ENCODE peak calls at places on chromosomes 4 and X, in ten cellular contexts. F is ascending aorta; A is CD8-positive, alpha-beta memory T cell; X is fibroblast of lung; E is heart right ventricle; R is endothelial cell of umbilical vein; T is testis; O is transverse colon; B is vagina; U is neural progenitor cell. M is an unnamed sample.

GRCh38 chr4:31185014-31185585 is 464.9 kb downstream of the PCDH7 start:
- DNase-seq in O (no peak), X (no peak), T (no peak), E (no peak), F (no peak), U (no peak), A (no peak), B (no peak), R (no peak), M (no peak)

GRCh38 chr4:189785257-189785656 is 155.4 kb upstream of the FRG1 start:
- DNase-seq in T (no peak), R (no peak), B (no peak), X (no peak), F (no peak), A (no peak), O (no peak), E (no peak), U (peak), M (no peak)

GRCh38 chr4:148225639-148226038 is 216.6 kb downstream of the NR3C2 start:
- DNase-seq in T (no peak), U (no peak), F (no peak), O (no peak), X (peak), B (no peak), E (no peak), R (peak), A (no peak), M (no peak)

GRCh38 chr4:85968945-85969830 is 390.7 kb downstream of the MAPK10 start:
- DNase-seq in E (no peak), U (peak), T (no peak), X (peak), B (no peak), O (no peak), R (peak), A (no peak), F (no peak), M (peak)

GRCh38 chrX:56366901-56367300 is 134.7 kb downstream of the KLF8 start:
- DNase-seq in U (no peak), F (no peak), T (no peak), R (no peak), E (no peak), O (peak), A (no peak), X (no peak), B (no peak), M (no peak)

GRCh38 chrX:46404774-46405173 is 140.4 kb downstream of the ZNF674 start:
- DNase-seq in B (no peak), U (no peak), E (no peak), X (no peak), F (no peak), R (no peak), A (no peak), T (no peak), O (no peak), M (no peak)

GRCh38 chr4:151862766-151863165 is 102.0 kb upstream of the GATB start:
- DNase-seq in B (no peak), U (no peak), T (no peak), E (no peak), O (no peak), R (no peak), F (no peak), X (peak), A (no peak), M (no peak)

GRCh38 chr4:82899339-82899738 is 1.2 kb upstream of the THAP9 start:
- DNase-seq in O (no peak), B (no peak), F (no peak), E (no peak), A (no peak), U (no peak), R (peak), T (no peak), X (no peak), M (no peak)

GRCh38 chr4:173507471-173508385 is 22.3 kb downstream of the HAND2 start:
- DNase-seq in F (no peak), O (no peak), U (peak), A (no peak), X (no peak), B (peak), R (no peak), E (no peak), T (no peak), M (no peak)

GRCh38 chr4:100790838-100791615 is 273.2 kb upstream of the EMCN start:
- DNase-seq in T (no peak), B (no peak), A (no peak), X (no peak), U (no peak), E (no peak), R (no peak), O (no peak), F (no peak), M (no peak)

GRCh38 chr4:123783091-123783765 is 386.6 kb downstream of the SPRY1 start:
- DNase-seq in R (no peak), B (no peak), X (peak), O (no peak), E (no peak), T (peak), A (no peak), F (no peak), U (no peak), M (no peak)

GRCh38 chr4:165402375-165402774 is 23.6 kb downstream of the CPE start:
- DNase-seq in E (no peak), X (no peak), O (no peak), F (no peak), B (no peak), T (no peak), A (no peak), R (no peak), U (no peak), M (no peak)

GRCh38 chr4:140947507-140947906 is 185.8 kb downstream of the RNF150 start:
- DNase-seq in A (no peak), E (no peak), X (no peak), U (no peak), T (no peak), F (no peak), O (peak), B (no peak), R (peak), M (no peak)

DNA sequence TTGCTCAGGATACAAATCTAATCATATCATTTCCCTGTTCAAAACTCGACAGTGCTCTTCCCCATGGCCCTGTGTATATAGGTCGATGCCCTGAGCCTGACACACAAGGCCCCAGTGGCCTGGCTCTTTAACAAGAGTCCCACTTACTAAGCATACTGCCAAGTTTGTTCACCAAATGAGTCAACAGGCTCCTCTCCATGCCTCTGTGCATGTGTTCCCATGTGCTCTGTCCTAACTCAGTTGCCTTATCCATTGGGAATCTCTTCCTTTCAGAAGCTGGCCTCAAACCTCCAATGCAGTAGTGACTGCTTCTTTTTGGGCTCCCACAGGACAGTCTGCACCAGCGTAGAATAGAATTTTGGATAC is 18.9 kb upstream of the CXCR3 start:
- DNase-seq in B (no peak), U (no peak), R (no peak), X (peak), O (no peak), F (no peak), A (no peak), E (no peak), T (no peak), M (no peak)
- H3K27ac ChIP-seq in B (no peak), U (no peak), R (peak), X (no peak), O (peak), F (no peak), A (no peak), E (no peak), T (no peak), M (no peak)

DNA sequence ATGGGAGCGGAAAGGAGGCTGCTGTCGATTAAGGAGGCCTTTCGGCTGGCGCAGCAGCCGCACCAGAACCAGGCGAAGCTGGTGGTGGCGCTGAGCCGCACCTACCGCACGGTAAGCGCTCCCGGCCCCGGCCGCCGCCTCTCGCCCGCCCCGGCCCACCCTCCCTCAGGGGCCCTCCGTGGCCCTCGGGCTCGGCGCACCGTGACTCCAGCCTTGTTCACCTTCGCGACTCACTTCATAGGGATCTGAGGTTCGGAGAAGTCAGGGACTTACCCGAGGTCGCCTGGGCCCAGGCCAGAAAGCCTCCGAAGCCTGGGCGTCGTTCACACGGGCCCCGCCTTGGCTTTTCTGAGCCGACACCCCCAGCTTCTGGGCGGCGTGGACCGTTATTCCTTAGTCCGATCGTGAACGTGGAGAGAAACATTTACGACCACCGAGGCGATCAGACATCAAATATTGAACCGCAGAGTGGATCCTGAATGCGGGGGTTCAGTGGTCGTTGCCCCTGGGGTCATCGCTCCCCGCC is 362 bp downstream of the NCAPG start:
- DNase-seq in F (peak), E (peak), T (peak), O (peak), R (no peak), A (no peak), B (no peak), U (no peak), X (peak), M (no peak)
- H3K27ac ChIP-seq in F (no peak), E (no peak), T (peak), O (peak), R (peak), A (peak), B (peak), U (no peak), X (peak), M (peak)

DNA sequence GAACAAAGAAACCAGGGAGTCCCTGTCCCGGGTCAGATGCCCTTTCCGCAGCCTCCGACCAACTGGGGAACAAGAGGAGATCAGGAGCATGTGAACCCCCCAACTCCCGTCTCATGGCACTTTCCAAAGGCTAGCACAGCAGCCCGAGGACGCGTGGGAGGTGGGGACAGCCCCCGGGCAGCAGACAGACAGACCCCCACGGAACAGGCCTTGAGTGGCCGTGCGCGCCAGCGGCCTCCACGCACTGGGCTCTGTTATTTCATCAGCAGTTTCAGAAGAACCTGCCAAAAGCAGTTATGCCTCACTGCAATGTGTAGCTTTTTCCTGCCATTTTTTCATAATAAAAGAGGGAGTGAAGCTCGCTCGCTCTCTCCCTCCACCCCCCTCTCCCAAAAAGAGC is 349 bp upstream of the FGF16 start:
- DNase-seq in U (no peak), E (no peak), T (no peak), O (no peak), A (no peak), F (no peak), X (no peak), B (no peak), R (peak), M (no peak)
- H3K27ac ChIP-seq in U (no peak), E (no peak), T (no peak), O (no peak), A (no peak), F (peak), X (no peak), B (no peak), R (peak), M (no peak)

GRCh38 chr4:94649381-94650128 is 108.2 kb upstream of the BMPR1B start:
- DNase-seq in X (no peak), O (no peak), U (no peak), R (peak), E (no peak), B (no peak), F (no peak), T (no peak), A (no peak), M (no peak)

GRCh38 chr4:94648699-94649098 is 109.1 kb upstream of the BMPR1B start:
- DNase-seq in F (no peak), O (no peak), E (no peak), B (no peak), T (no peak), A (no peak), U (no peak), X (no peak), R (no peak), M (no peak)

GRCh38 chr4:94650690-94651089 is 107.1 kb upstream of the BMPR1B start:
- DNase-seq in B (no peak), E (no peak), X (peak), R (no peak), F (no peak), O (no peak), A (no peak), T (no peak), U (no peak), M (no peak)

GRCh38 chr4:94653095-94653649 is 104.6 kb upstream of the BMPR1B start:
- DNase-seq in T (no peak), B (no peak), R (no peak), X (peak), O (no peak), F (no peak), U (no peak), E (no peak), A (no peak), M (no peak)

GRCh38 chr4:94650129-94650495 is 107.6 kb upstream of the BMPR1B start:
- DNase-seq in A (no peak), T (no peak), B (no peak), R (peak), O (no peak), X (no peak), U (no peak), E (no peak), F (no peak), M (no peak)
- H3K27ac ChIP-seq in A (no peak), T (no peak), B (no peak), R (peak), O (no peak), X (no peak), U (no peak), E (no peak), F (peak), M (no peak)

DNA sequence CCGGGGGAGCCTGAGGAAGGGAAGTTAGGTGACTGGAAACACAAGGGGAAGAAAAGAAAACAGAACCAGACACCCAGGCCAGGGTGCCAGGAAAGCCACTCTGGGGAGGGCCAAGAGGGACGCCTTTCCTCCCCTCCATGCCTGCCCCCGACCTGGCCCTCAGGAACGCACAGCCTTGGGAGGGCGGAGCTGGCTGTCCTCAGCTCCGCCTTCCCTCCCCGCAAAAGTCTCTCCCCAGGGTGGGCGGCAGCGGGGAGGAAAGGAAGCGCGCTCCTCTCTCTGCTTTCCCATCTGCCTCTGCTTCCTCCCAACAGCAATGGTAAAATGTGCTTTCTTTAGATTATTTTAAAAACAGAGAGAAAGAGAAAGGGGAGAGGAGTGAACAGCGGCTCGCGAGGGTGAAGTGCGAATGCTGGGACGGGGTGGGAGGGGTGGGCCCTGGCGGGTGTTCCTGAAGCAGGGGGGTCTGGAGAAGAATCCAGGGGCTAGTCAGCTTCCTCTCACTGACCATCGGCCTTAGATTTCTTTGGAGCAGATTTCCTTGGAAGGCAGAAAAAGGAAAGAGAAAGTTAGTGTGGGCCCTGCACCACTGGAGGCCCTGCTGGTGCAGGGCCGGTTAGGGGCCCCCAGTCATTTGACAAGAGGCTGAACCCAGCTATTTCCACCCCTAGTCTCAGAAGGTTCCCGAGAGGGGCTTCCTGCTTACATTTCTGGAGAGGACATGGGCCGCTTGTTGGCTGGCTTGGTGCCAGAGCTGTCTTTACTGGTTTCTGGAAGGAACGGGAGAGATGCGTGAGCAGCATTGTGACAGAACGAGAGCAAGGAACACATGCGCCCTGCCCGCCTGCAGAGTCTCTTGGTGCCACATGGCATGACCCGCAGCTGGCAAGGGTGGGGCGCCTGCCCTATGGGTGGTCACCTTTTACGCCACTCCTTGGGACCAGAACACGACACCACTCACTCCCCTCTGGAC is 4.7 kb upstream of the RENBP start:
- DNase-seq in O (no peak), A (no peak), B (no peak), T (no peak), R (peak), F (no peak), X (no peak), U (peak), E (no peak), M (no peak)
- H3K27ac ChIP-seq in O (peak), A (no peak), B (peak), T (peak), R (peak), F (no peak), X (no peak), U (peak), E (peak), M (no peak)

M was measured in SJSA1.